ENCODE peak calls at places on chromosomes 2 and 18, in nine cellular contexts. One of them, this sample, is unnamed.

GRCh38 chr2:171811229-171811628 is 82.8 kb downstream of the SLC25A12 start:
- DNase-seq in OCI-LY7: peak
- DNase-seq in neural progenitor cell: peak
- DNase-seq in MM.1S: peak
- DNase-seq in hepatocyte: peak
- DNase-seq in GM23248: peak
- DNase-seq in PC-3: peak
- DNase-seq in HCT116: peak
- DNase-seq in GM23338: peak
- DNase-seq in this sample: peak

GRCh38 chr2:72220170-72220569 is 72.5 kb upstream of the CYP26B1 start:
- DNase-seq in OCI-LY7: peak
- DNase-seq in neural progenitor cell: peak
- DNase-seq in MM.1S: no peak
- DNase-seq in hepatocyte: no peak
- DNase-seq in GM23248: no peak
- DNase-seq in PC-3: peak
- DNase-seq in HCT116: no peak
- DNase-seq in GM23338: peak
- DNase-seq in this sample: peak

GRCh38 chr2:238119756-238120462 is 18.6 kb upstream of the KLHL30 start:
- DNase-seq in OCI-LY7: peak
- DNase-seq in neural progenitor cell: no peak
- DNase-seq in MM.1S: peak
- DNase-seq in hepatocyte: no peak
- DNase-seq in GM23248: no peak
- DNase-seq in PC-3: no peak
- DNase-seq in HCT116: no peak
- DNase-seq in GM23338: no peak
- DNase-seq in this sample: no peak

GRCh38 chr2:6525371-6525770 is 340.3 kb downstream of the CMPK2 start:
- DNase-seq in OCI-LY7: no peak
- DNase-seq in neural progenitor cell: peak
- DNase-seq in MM.1S: no peak
- DNase-seq in hepatocyte: no peak
- DNase-seq in GM23248: no peak
- DNase-seq in PC-3: no peak
- DNase-seq in HCT116: no peak
- DNase-seq in GM23338: no peak
- DNase-seq in this sample: peak

GRCh38 chr2:161316686-161317085 is 8.5 kb downstream of the PSMD14 start:
- DNase-seq in OCI-LY7: no peak
- DNase-seq in neural progenitor cell: no peak
- DNase-seq in MM.1S: no peak
- DNase-seq in hepatocyte: no peak
- DNase-seq in GM23248: peak
- DNase-seq in PC-3: no peak
- DNase-seq in HCT116: no peak
- DNase-seq in GM23338: no peak
- DNase-seq in this sample: no peak

GRCh38 chr18:62531931-62532330 is 9.1 kb downstream of the ZCCHC2 start:
- DNase-seq in OCI-LY7: no peak
- DNase-seq in neural progenitor cell: no peak
- DNase-seq in MM.1S: no peak
- DNase-seq in hepatocyte: no peak
- DNase-seq in GM23248: no peak
- DNase-seq in PC-3: no peak
- DNase-seq in HCT116: no peak
- DNase-seq in GM23338: no peak
- DNase-seq in this sample: no peak

GRCh38 chr2:199459286-199460100 is 1.8 kb upstream of the SATB2 start:
- DNase-seq in OCI-LY7: peak
- DNase-seq in neural progenitor cell: peak
- DNase-seq in MM.1S: peak
- DNase-seq in hepatocyte: peak
- DNase-seq in GM23248: peak
- DNase-seq in PC-3: peak
- DNase-seq in HCT116: peak
- DNase-seq in GM23338: peak
- DNase-seq in this sample: peak

GRCh38 chr2:157182834-157183396 is 74.6 kb upstream of the GALNT5 start:
- DNase-seq in OCI-LY7: no peak
- DNase-seq in neural progenitor cell: no peak
- DNase-seq in MM.1S: no peak
- DNase-seq in hepatocyte: no peak
- DNase-seq in GM23248: peak
- DNase-seq in PC-3: peak
- DNase-seq in HCT116: no peak
- DNase-seq in GM23338: no peak
- DNase-seq in this sample: no peak

GRCh38 chr18:47944972-47945843 is 14.7 kb upstream of the SMAD2 start:
- DNase-seq in OCI-LY7: no peak
- DNase-seq in neural progenitor cell: no peak
- DNase-seq in MM.1S: no peak
- DNase-seq in hepatocyte: peak
- DNase-seq in GM23248: peak
- DNase-seq in PC-3: peak
- DNase-seq in HCT116: no peak
- DNase-seq in GM23338: no peak
- DNase-seq in this sample: no peak

GRCh38 chr18:39966275-39966674 is 1988.8 kb upstream of the PIK3C3 start:
- DNase-seq in OCI-LY7: no peak
- DNase-seq in neural progenitor cell: peak
- DNase-seq in MM.1S: no peak
- DNase-seq in hepatocyte: no peak
- DNase-seq in GM23248: peak
- DNase-seq in PC-3: peak
- DNase-seq in HCT116: no peak
- DNase-seq in GM23338: peak
- DNase-seq in this sample: no peak

GRCh38 chr18:48902856-48903601 is 47.7 kb downstream of the SMAD7 start:
- DNase-seq in OCI-LY7: no peak
- DNase-seq in neural progenitor cell: no peak
- DNase-seq in MM.1S: no peak
- DNase-seq in hepatocyte: no peak
- DNase-seq in GM23248: peak
- DNase-seq in PC-3: no peak
- DNase-seq in HCT116: no peak
- DNase-seq in GM23338: no peak
- DNase-seq in this sample: no peak

GRCh38 chr2:68190991-68191731 is 33.5 kb downstream of the PNO1 start:
- DNase-seq in OCI-LY7: no peak
- DNase-seq in neural progenitor cell: no peak
- DNase-seq in MM.1S: no peak
- DNase-seq in hepatocyte: no peak
- DNase-seq in GM23248: peak
- DNase-seq in PC-3: peak
- DNase-seq in HCT116: peak
- DNase-seq in GM23338: no peak
- DNase-seq in this sample: no peak

GRCh38 chr2:109616184-109616583 is 2.0 kb downstream of the SOWAHC start:
- DNase-seq in OCI-LY7: no peak
- DNase-seq in neural progenitor cell: no peak
- DNase-seq in MM.1S: no peak
- DNase-seq in hepatocyte: no peak
- DNase-seq in GM23248: no peak
- DNase-seq in PC-3: peak
- DNase-seq in HCT116: no peak
- DNase-seq in GM23338: no peak
- DNase-seq in this sample: no peak

DNA sequence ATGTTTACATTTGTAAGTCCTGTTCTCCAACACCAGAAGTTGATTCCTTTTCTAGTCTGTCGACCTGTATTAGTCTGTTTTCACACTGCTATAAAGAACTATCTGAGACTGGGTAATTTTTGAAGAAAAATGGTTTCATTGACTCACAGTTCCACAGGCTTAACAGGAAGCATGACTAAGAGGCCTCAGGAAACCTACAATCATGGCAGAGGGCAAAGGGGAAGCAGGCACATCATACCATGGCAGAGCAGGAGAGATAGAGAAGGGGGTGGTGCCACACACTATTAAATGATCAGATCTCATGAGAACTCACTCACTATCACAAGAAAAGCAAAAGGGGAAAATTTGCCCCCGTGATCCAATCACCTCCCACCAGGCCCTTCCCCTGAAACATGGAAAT is 112.8 kb upstream of the MAP3K20 start:
- DNase-seq in OCI-LY7: no peak
- DNase-seq in neural progenitor cell: no peak
- DNase-seq in MM.1S: no peak
- DNase-seq in hepatocyte: no peak
- DNase-seq in GM23248: peak
- DNase-seq in PC-3: peak
- DNase-seq in HCT116: no peak
- DNase-seq in GM23338: no peak
- DNase-seq in this sample: no peak
- TF ChIP-seq EZH2phosphoT487 in OCI-LY7: no peak
- TF ChIP-seq EZH2phosphoT487 in neural progenitor cell: no peak
- TF ChIP-seq EZH2phosphoT487 in MM.1S: no peak
- TF ChIP-seq EZH2phosphoT487 in hepatocyte: no peak
- TF ChIP-seq EZH2phosphoT487 in GM23248: no peak
- TF ChIP-seq EZH2phosphoT487 in PC-3: no peak
- TF ChIP-seq EZH2phosphoT487 in HCT116: no peak
- TF ChIP-seq EZH2phosphoT487 in GM23338: no peak
- TF ChIP-seq EZH2phosphoT487 in this sample: no peak

GRCh38 chr2:15671842-15672815 is 80.5 kb downstream of the DDX1 start:
- DNase-seq in OCI-LY7: no peak
- DNase-seq in neural progenitor cell: no peak
- DNase-seq in MM.1S: no peak
- DNase-seq in hepatocyte: no peak
- DNase-seq in GM23248: no peak
- DNase-seq in PC-3: no peak
- DNase-seq in HCT116: no peak
- DNase-seq in GM23338: no peak
- DNase-seq in this sample: no peak

GRCh38 chr2:15672961-15673918 is 81.6 kb downstream of the DDX1 start:
- DNase-seq in OCI-LY7: no peak
- DNase-seq in neural progenitor cell: no peak
- DNase-seq in MM.1S: no peak
- DNase-seq in hepatocyte: no peak
- DNase-seq in GM23248: no peak
- DNase-seq in PC-3: no peak
- DNase-seq in HCT116: no peak
- DNase-seq in GM23338: no peak
- DNase-seq in this sample: no peak

GRCh38 chr2:15675456-15676195 is 84.0 kb downstream of the DDX1 start:
- DNase-seq in OCI-LY7: no peak
- DNase-seq in neural progenitor cell: no peak
- DNase-seq in MM.1S: no peak
- DNase-seq in hepatocyte: peak
- DNase-seq in GM23248: peak
- DNase-seq in PC-3: peak
- DNase-seq in HCT116: no peak
- DNase-seq in GM23338: no peak
- DNase-seq in this sample: peak

GRCh38 chr2:15674637-15675455 is 83.2 kb downstream of the DDX1 start:
- DNase-seq in OCI-LY7: no peak
- DNase-seq in neural progenitor cell: no peak
- DNase-seq in MM.1S: no peak
- DNase-seq in hepatocyte: peak
- DNase-seq in GM23248: peak
- DNase-seq in PC-3: peak
- DNase-seq in HCT116: no peak
- DNase-seq in GM23338: no peak
- DNase-seq in this sample: no peak

DNA sequence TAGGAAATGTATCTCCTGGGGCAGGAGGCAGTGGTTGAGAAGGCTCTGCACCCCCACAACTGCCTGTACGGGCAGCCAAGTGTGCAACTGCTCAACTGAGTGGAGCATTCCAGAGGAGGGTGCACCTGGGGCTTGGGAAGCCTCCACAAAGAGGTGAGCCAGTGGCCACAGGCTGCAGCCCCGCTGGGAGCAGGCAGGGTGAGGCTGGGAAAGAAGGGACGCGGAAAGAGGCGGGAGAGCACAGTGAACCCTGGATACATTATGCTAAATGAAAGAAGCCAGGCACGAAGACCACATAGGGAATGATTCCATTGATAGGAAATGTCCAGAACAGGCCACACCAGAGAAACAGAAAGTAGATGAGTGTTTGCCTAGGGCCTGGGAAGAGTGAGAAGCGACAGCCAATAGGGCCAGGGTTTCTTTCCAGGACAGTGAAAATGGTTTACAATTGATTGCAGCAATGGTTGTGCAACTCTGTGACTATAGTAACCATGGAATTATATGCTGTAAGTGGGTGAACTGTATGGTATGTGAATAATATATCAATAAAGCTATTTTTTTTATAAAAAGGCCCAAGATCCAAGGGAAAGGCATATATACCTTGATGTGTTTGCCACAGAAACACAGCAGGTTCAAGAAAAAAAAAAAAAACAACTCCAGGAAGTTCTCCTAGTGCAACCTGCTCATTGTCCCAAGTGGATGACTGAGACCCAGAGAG is 82.4 kb downstream of the DDX1 start:
- DNase-seq in OCI-LY7: no peak
- DNase-seq in neural progenitor cell: peak
- DNase-seq in MM.1S: no peak
- DNase-seq in hepatocyte: peak
- DNase-seq in GM23248: peak
- DNase-seq in PC-3: no peak
- DNase-seq in HCT116: peak
- DNase-seq in GM23338: no peak
- DNase-seq in this sample: no peak
- TF ChIP-seq EZH2phosphoT487 in OCI-LY7: no peak
- TF ChIP-seq EZH2phosphoT487 in neural progenitor cell: no peak
- TF ChIP-seq EZH2phosphoT487 in MM.1S: no peak
- TF ChIP-seq EZH2phosphoT487 in hepatocyte: no peak
- TF ChIP-seq EZH2phosphoT487 in GM23248: no peak
- TF ChIP-seq EZH2phosphoT487 in PC-3: no peak
- TF ChIP-seq EZH2phosphoT487 in HCT116: no peak
- TF ChIP-seq EZH2phosphoT487 in GM23338: no peak
- TF ChIP-seq EZH2phosphoT487 in this sample: no peak

GRCh38 chr2:217804338-217804737 is 198.5 kb downstream of the TNS1 start:
- DNase-seq in OCI-LY7: no peak
- DNase-seq in neural progenitor cell: no peak
- DNase-seq in MM.1S: no peak
- DNase-seq in hepatocyte: no peak
- DNase-seq in GM23248: no peak
- DNase-seq in PC-3: no peak
- DNase-seq in HCT116: no peak
- DNase-seq in GM23338: peak
- DNase-seq in this sample: no peak
- TF ChIP-seq EZH2phosphoT487 in OCI-LY7: no peak
- TF ChIP-seq EZH2phosphoT487 in neural progenitor cell: no peak
- TF ChIP-seq EZH2phosphoT487 in MM.1S: no peak
- TF ChIP-seq EZH2phosphoT487 in hepatocyte: no peak
- TF ChIP-seq EZH2phosphoT487 in GM23248: no peak
- TF ChIP-seq EZH2phosphoT487 in PC-3: no peak
- TF ChIP-seq EZH2phosphoT487 in HCT116: no peak
- TF ChIP-seq EZH2phosphoT487 in GM23338: no peak
- TF ChIP-seq EZH2phosphoT487 in this sample: no peak

DNA sequence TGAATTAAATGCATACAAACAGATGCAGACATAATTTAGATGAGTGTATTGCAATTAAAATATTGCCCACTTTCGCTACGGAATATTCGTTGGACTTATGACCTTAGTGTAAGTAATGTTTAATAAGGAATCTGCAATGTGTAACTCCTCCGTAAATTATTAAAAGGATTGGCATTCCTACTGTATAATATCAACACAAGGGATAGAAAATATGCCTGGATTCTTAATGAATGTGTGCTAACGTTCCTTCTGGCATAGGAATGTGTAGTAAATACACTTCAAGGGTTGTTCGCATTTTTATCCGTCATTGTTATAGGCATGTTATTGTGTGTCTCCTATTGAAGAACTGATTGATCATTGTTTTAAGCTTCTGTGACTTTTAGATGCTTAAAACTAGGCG is 134.4 kb downstream of the NEDD4L start:
- DNase-seq in OCI-LY7: no peak
- DNase-seq in neural progenitor cell: no peak
- DNase-seq in MM.1S: no peak
- DNase-seq in hepatocyte: no peak
- DNase-seq in GM23248: no peak
- DNase-seq in PC-3: no peak
- DNase-seq in HCT116: no peak
- DNase-seq in GM23338: no peak
- DNase-seq in this sample: no peak
- TF ChIP-seq EZH2phosphoT487 in OCI-LY7: no peak
- TF ChIP-seq EZH2phosphoT487 in neural progenitor cell: no peak
- TF ChIP-seq EZH2phosphoT487 in MM.1S: no peak
- TF ChIP-seq EZH2phosphoT487 in hepatocyte: no peak
- TF ChIP-seq EZH2phosphoT487 in GM23248: no peak
- TF ChIP-seq EZH2phosphoT487 in PC-3: no peak
- TF ChIP-seq EZH2phosphoT487 in HCT116: no peak
- TF ChIP-seq EZH2phosphoT487 in GM23338: no peak
- TF ChIP-seq EZH2phosphoT487 in this sample: no peak